ENCODE peak calls at places on chromosomes 1 and 21, in four cellular contexts. C is fibroblast of pulmonary artery, J is heart right ventricle, B is A673. W is an unnamed sample.

GRCh38 chr1:28510350-28511223 is 4.7 kb downstream of the RCC1 start:
- DNase-seq in J (no peak), B (peak; percentile 73), C (no peak), W (no peak)

GRCh38 chr1:41856361-41857285 is 62.1 kb downstream of the HIVEP3 start:
- DNase-seq in B (no peak), J (no peak), C (no peak), W (no peak)

GRCh38 chr1:234585333-234586055 is 24.5 kb downstream of the IRF2BP2 start:
- DNase-seq in B (peak; percentile 22), C (peak; percentile 50), J (peak; percentile 43), W (no peak)

GRCh38 chr1:53121319-53122172 is 20.9 kb downstream of the SLC1A7 start:
- DNase-seq in J (peak; percentile 73), B (no peak), C (peak; percentile 61), W (peak; percentile 70)

GRCh38 chr21:45952974-45953373 is 28.6 kb upstream of the COL6A1 start:
- DNase-seq in C (no peak), B (no peak), J (no peak), W (no peak)

GRCh38 chr1:248810727-248811513 is 14.8 kb downstream of the SH3BP5L start:
- DNase-seq in J (peak; percentile 61), C (peak; percentile 39), B (peak; percentile 42), W (no peak)

GRCh38 chr1:31857863-31858262 is 42.0 kb upstream of the SPOCD1 start:
- DNase-seq in B (no peak), J (no peak), C (no peak), W (no peak)

GRCh38 chr21:25862596-25862995 is 127.8 kb downstream of the GABPA start:
- DNase-seq in C (peak; percentile 59), J (no peak), B (peak; percentile 56), W (no peak)

GRCh38 chr1:64519921-64520320 is 50.0 kb downstream of the CACHD1 start:
- DNase-seq in B (no peak), C (peak; percentile 42), J (no peak), W (no peak)

GRCh38 chr1:236066828-236067386 is 2.0 kb upstream of the NID1 start:
- DNase-seq in C (no peak), J (peak; percentile 73), B (no peak), W (no peak)

GRCh38 chr1:207863893-207864535 is 46.9 kb downstream of the CD34 start:
- DNase-seq in J (no peak), C (no peak), B (no peak), W (peak; percentile 62)

GRCh38 chr1:22711071-22711470 is 432 bp downstream of the EPHB2 start:
- DNase-seq in C (no peak), J (no peak), B (no peak), W (no peak)

GRCh38 chr1:41109316-41110263 is 88.1 kb upstream of the SLFNL1 start:
- DNase-seq in C (peak; percentile 98), B (peak; percentile 58), J (peak; percentile 58), W (no peak)

GRCh38 chr1:22967833-22968232 is 4.8 kb downstream of the LACTBL1 start:
- DNase-seq in B (no peak), C (no peak), J (no peak), W (no peak)

GRCh38 chr1:109650609-109651008 is 5.3 kb upstream of the GSTM4 start:
- DNase-seq in B (no peak), J (no peak), C (no peak), W (no peak)

GRCh38 chr1:27621067-27621920 is 13.7 kb downstream of the FGR start:
- DNase-seq in J (no peak), C (peak; percentile 71), B (no peak), W (no peak)

GRCh38 chr1:59692591-59692990 is 122.2 kb upstream of the HOOK1 start:
- DNase-seq in J (no peak), C (peak; percentile 90), B (peak; percentile 85), W (no peak)

GRCh38 chr1:219798283-219799030 is 129.9 kb downstream of the SLC30A10 start:
- DNase-seq in J (no peak), C (peak; percentile 63), B (no peak), W (no peak)

GRCh38 chr1:151254217-151255213 is at the start of gene PSMD4:
- DNase-seq in J (peak; percentile 96), B (peak; percentile 99), C (peak; percentile 98), W (peak; percentile 87)

GRCh38 chr1:208127791-208128408 is 116.3 kb downstream of the PLXNA2 start:
- DNase-seq in C (no peak), J (no peak), B (no peak), W (no peak)

GRCh38 chr1:220516014-220516721 is 11.8 kb upstream of the MARK1 start:
- DNase-seq in J (no peak), B (no peak), C (no peak), W (no peak)

GRCh38 chr1:237124856-237125462 is 83.0 kb downstream of the RYR2 start:
- DNase-seq in B (peak; percentile 45), J (no peak), C (no peak), W (no peak)

GRCh38 chr21:18950045-18950740 is 546.6 kb upstream of the TMPRSS15 start:
- DNase-seq in B (no peak), J (no peak), C (no peak), W (no peak)

GRCh38 chr1:55048453-55049270 is 9.3 kb downstream of the PCSK9 start:
- DNase-seq in B (no peak), J (no peak), C (no peak), W (no peak)

GRCh38 chr1:162292422-162292849 is 84.2 kb downstream of the SPATA46 start:
- DNase-seq in J (no peak), C (peak; percentile 39), B (peak; percentile 59), W (no peak)

GRCh38 chr1:231653611-231654010 is 27.0 kb downstream of the DISC1 start:
- DNase-seq in B (no peak), C (no peak), J (no peak), W (no peak)

GRCh38 chr1:202571719-202572339 is 138.4 kb downstream of the SYT2 start:
- DNase-seq in J (no peak), B (peak; percentile 69), C (peak; percentile 76), W (no peak)

GRCh38 chr1:39238476-39238875 is 34.0 kb downstream of the MACF1 start:
- DNase-seq in B (peak; percentile 77), J (peak; percentile 67), C (peak; percentile 97), W (no peak)

GRCh38 chr1:40652452-40652851 is 13.0 kb downstream of the RIMS3 start:
- DNase-seq in B (no peak), C (no peak), J (no peak), W (no peak)

GRCh38 chr21:37582613-37583012 is 216.0 kb downstream of the DYRK1A start:
- DNase-seq in J (peak; percentile 39), B (peak; percentile 60), C (peak; percentile 84), W (no peak)

GRCh38 chr1:201311356-201312011 is 28.2 kb downstream of the PKP1 start:
- DNase-seq in B (peak; percentile 92), C (no peak), J (no peak), W (no peak)

GRCh38 chr1:180232521-180233043 is 2.5 kb downstream of the LHX4 start:
- DNase-seq in C (no peak), B (no peak), J (no peak), W (no peak)

GRCh38 chr1:47688631-47689296 is 250.9 kb downstream of the FOXD2 start:
- DNase-seq in J (no peak), B (no peak), C (no peak), W (no peak)

GRCh38 chr1:177780096-177780700 is 189.7 kb downstream of the SEC16B start:
- DNase-seq in C (peak; percentile 76), J (no peak), B (peak; percentile 96), W (no peak)

GRCh38 chr1:177310326-177310725 is 139.6 kb downstream of the BRINP2 start:
- DNase-seq in C (no peak), B (no peak), J (no peak), W (no peak)

GRCh38 chr1:226542623-226543103 is 5.9 kb upstream of the STUM start:
- DNase-seq in B (no peak), J (peak; percentile 69), C (peak; percentile 20), W (no peak)

GRCh38 chr1:22747021-22747734 is 36.5 kb downstream of the EPHB2 start:
- DNase-seq in B (no peak), J (no peak), C (peak; percentile 47), W (peak; percentile 40)

GRCh38 chr1:116508090-116508983 is 62.5 kb downstream of the CD58 start:
- DNase-seq in B (no peak), C (no peak), J (no peak), W (no peak)
- H3K4me3 ChIP-seq in B (no peak overlapping the region), C (no peak overlapping the region), J (no peak overlapping the region), W (no peak overlapping the region)

DNA sequence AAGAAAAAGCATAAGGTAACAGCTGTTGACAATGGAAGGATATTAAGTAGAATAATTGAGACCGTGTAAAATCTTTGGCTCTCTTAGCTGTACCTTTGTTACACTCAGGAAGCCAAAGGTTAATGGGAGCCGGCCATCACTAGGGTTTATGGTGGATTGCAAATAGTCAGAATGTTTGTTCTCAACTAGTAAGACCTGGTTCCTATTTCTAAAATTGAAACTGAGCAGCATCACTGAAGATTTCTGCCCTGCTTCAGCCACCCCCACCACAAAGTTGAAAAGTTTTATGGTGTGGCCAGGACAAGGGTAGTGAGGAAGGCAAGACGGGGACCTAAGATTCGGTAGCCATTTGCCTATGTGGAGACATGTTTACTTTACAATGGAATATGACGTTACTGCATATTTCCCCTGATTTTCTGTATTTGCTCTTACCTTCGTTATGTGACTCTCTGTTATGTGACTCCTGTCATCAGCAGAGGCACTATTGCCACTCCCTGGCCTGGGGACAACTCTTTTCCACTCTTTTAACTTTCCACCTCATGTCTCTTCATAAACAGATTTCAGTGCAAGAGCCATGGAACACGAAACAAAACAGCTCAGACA is 41.4 kb upstream of the KIF1B start:
- DNase-seq in C (no peak), B (no peak), J (no peak), W (no peak)
- H3K4me3 ChIP-seq in C (no peak overlapping the region), B (no peak overlapping the region), J (no peak overlapping the region), W (no peak overlapping the region)

DNA sequence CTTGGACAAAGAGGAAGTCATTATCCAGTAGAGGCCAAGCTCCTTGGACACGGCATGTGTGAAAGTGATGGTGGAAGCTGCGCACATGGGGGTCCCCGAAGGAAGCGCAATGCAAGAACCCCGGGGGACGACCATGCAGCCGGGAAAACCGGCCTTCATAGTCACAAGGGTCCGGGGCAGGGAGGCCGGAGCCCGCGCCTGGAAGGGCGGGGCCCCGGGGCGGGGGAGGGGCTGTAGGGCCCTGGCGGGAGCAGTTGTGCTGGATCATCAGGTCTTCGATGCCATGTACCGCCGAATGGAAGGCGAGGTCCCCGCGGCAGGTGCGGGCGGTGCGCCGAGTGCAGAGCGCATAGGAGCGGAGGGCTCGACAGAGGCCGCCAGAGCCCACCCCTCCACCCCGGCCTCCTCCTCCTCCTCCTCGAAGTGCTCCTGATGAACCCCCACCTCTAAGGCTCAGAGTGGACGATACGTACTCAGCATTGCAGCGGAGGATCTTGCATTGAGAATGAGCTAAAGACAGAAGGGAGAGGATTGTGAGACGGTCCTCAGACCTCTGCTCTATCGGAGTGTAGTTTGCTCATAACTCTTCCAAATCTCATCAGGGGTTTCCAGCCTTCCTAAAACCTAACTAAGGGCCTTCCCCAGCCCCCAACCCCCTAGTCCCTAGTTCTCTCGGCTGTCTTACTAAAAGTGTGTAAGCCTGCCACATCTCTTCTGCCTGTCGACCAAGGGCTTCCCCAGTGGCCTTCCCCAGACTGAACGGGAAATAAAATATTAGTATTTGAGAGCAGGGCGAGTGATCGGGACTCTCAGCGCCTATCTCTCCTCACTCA is 2.1 kb downstream of the HJV start:
- DNase-seq in J (no peak), B (no peak), C (no peak), W (peak; percentile 83)
- H3K4me3 ChIP-seq in J (peak overlapping the region; percentile 8), B (no peak overlapping the region), C (no peak overlapping the region), W (peak overlapping the region; percentile 10)

GRCh38 chr1:156096640-156097391 is 14.6 kb upstream of the MEX3A start:
- DNase-seq in B (peak; percentile 90), J (peak; percentile 92), C (peak; percentile 86), W (peak; percentile 93)
- H3K4me3 ChIP-seq in B (no peak overlapping the region), J (no peak overlapping the region), C (no peak overlapping the region), W (peak overlapping the region; percentile 13)

W was measured in upper lobe of left lung.